ENCODE peak calls at places on chromosome 19, in nine cellular contexts. G, F, B, L, D, I, H, Q and J are unnamed samples.

GRCh38 chr19:3358392-3358918 is 7.9 kb upstream of the NFIC start:
- DNase-seq in Q (no peak), G (no peak), I (peak; percentile 70), F (no peak), D (no peak), L (no peak), H (no peak), B (no peak), J (no peak)

GRCh38 chr19:40512473-40513344 is 45.9 kb downstream of the SPTBN4 start:
- DNase-seq in H (no peak), D (peak; percentile 52), I (no peak), Q (peak; percentile 38), B (no peak), G (no peak), F (no peak), L (no peak), J (no peak)

GRCh38 chr19:5122121-5122400 is 153.1 kb downstream of the KDM4B start:
- DNase-seq in I (no peak), L (no peak), Q (no peak), G (no peak), H (no peak), D (no peak), B (no peak), F (no peak), J (no peak)

GRCh38 chr19:44824758-44825157 is 15.9 kb downstream of the BCAM start:
- DNase-seq in I (no peak), B (no peak), F (no peak), Q (no peak), H (no peak), L (no peak), D (no peak), G (no peak), J (no peak)

GRCh38 chr19:17762505-17763229 is 11.4 kb downstream of the FCHO1 start:
- DNase-seq in G (no peak), I (no peak), F (no peak), L (no peak), B (peak; percentile 90), H (no peak), Q (peak; percentile 15), D (no peak), J (no peak)

GRCh38 chr19:6737873-6738725 is 719 bp upstream of the GPR108 start:
- DNase-seq in F (peak; percentile 74), G (peak; percentile 59), B (peak; percentile 64), L (peak; percentile 51), H (peak; percentile 12), D (peak; percentile 63), Q (peak; percentile 92), I (peak; percentile 95), J (no peak)

GRCh38 chr19:6275170-6275744 is 4.5 kb downstream of the MLLT1 start:
- DNase-seq in B (peak; percentile 6), F (no peak), Q (no peak), I (no peak), G (no peak), H (no peak), L (no peak), D (no peak), J (no peak)

GRCh38 chr19:29685326-29685725 is 20.1 kb downstream of the PLEKHF1 start:
- DNase-seq in H (no peak), D (no peak), L (no peak), F (no peak), B (no peak), I (no peak), G (no peak), Q (no peak), J (no peak)

GRCh38 chr19:46728693-46729339 is 11.9 kb upstream of the PRKD2 start:
- DNase-seq in I (peak; percentile 91), F (peak; percentile 35), L (peak; percentile 63), H (no peak), B (peak; percentile 87), Q (peak; percentile 26), D (peak; percentile 89), G (peak; percentile 73), J (peak; percentile 61)

GRCh38 chr19:2271516-2272103 is 10.4 kb downstream of the PEAK3 start:
- DNase-seq in Q (no peak), H (no peak), G (no peak), D (no peak), L (no peak), B (no peak), I (peak; percentile 71), F (peak; percentile 38), J (no peak)

GRCh38 chr19:33590224-33590623 is 31.5 kb upstream of the CHST8 start:
- DNase-seq in G (no peak), B (no peak), L (no peak), H (no peak), Q (no peak), I (no peak), F (no peak), D (no peak), J (no peak)

GRCh38 chr19:39970424-39970673 is 616 bp upstream of the PSMC4 start:
- DNase-seq in B (peak; percentile 17), I (no peak), Q (no peak), G (no peak), H (no peak), D (no peak), F (no peak), L (no peak), J (no peak)

GRCh38 chr19:17611462-17612244 is 56.2 kb downstream of the COLGALT1 start:
- DNase-seq in F (no peak), D (no peak), I (no peak), G (no peak), Q (no peak), H (no peak), B (no peak), L (no peak), J (no peak)

GRCh38 chr19:3722443-3723109 is 14.4 kb downstream of the TJP3 start:
- DNase-seq in B (no peak), Q (no peak), G (no peak), I (no peak), L (no peak), D (peak; percentile 35), F (no peak), H (no peak), J (no peak)

GRCh38 chr19:49132974-49133609 is 13.7 kb downstream of the PPFIA3 start:
- DNase-seq in B (peak; percentile 47), L (no peak), I (peak; percentile 91), H (no peak), G (no peak), F (no peak), Q (no peak), D (no peak), J (no peak)

GRCh38 chr19:35620001-35620400 is 7.5 kb downstream of the HAUS5 start:
- DNase-seq in Q (no peak), D (no peak), L (no peak), H (no peak), B (no peak), F (no peak), I (no peak), G (no peak), J (no peak)

GRCh38 chr19:33406521-33407139 is 33.1 kb downstream of the CEBPG start:
- DNase-seq in Q (peak; percentile 41), B (peak; percentile 83), D (peak; percentile 88), H (no peak), L (peak; percentile 62), G (peak; percentile 56), I (peak; percentile 88), F (peak; percentile 32), J (peak; percentile 58)

GRCh38 chr19:48611872-48612271 is 3.0 kb downstream of the FAM83E start:
- DNase-seq in I (no peak), B (no peak), H (no peak), D (no peak), G (no peak), F (no peak), Q (no peak), L (no peak), J (no peak)

GRCh38 chr19:38784224-38784623 is 4.8 kb upstream of the LGALS7B start:
- DNase-seq in L (no peak), H (no peak), F (no peak), G (no peak), D (no peak), Q (no peak), B (no peak), I (no peak), J (no peak)

GRCh38 chr19:32676895-32677359 is 1.3 kb downstream of the RGS9BP start:
- DNase-seq in D (no peak), L (no peak), Q (no peak), B (no peak), F (no peak), H (no peak), I (no peak), G (no peak), J (no peak)

GRCh38 chr19:16861875-16862274 is 26.9 kb upstream of the F2RL3 start:
- DNase-seq in B (no peak), L (no peak), H (no peak), F (no peak), D (no peak), G (no peak), Q (peak; percentile 7), I (peak; percentile 15), J (no peak)

GRCh38 chr19:49149652-49150105 is 5.5 kb downstream of the HRC start:
- DNase-seq in B (peak; percentile 60), F (peak; percentile 65), L (no peak), G (no peak), D (peak; percentile 73), Q (peak; percentile 73), H (no peak), I (peak; percentile 88), J (no peak)

GRCh38 chr19:38049105-38049649 is 142.2 kb downstream of the SIPA1L3 start:
- DNase-seq in D (no peak), I (no peak), G (peak; percentile 31), H (no peak), Q (no peak), F (no peak), B (no peak), L (no peak), J (no peak)

GRCh38 chr19:18894254-18895037 is 1.5 kb downstream of the CERS1 start:
- DNase-seq in F (peak; percentile 33), Q (peak; percentile 76), L (no peak), D (no peak), I (peak; percentile 82), H (no peak), B (peak; percentile 67), G (no peak), J (no peak)

GRCh38 chr19:703651-704446 is 4.9 kb upstream of the PALM start:
- DNase-seq in F (no peak), Q (no peak), I (peak; percentile 97), D (peak; percentile 66), G (peak; percentile 39), H (no peak), L (peak; percentile 34), B (peak; percentile 97), J (peak; percentile 46)

GRCh38 chr19:48445256-48445605 is 552 bp upstream of the GRWD1 start:
- DNase-seq in G (no peak), B (peak; percentile 82), F (peak; percentile 89), H (peak; percentile 78), I (no peak), L (no peak), Q (no peak), D (peak; percentile 48), J (no peak)

GRCh38 chr19:11088508-11089253 is 582 bp upstream of the LDLR start:
- DNase-seq in L (no peak), F (peak; percentile 47), G (no peak), D (no peak), Q (no peak), I (peak; percentile 81), H (no peak), B (no peak), J (no peak)

GRCh38 chr19:23800281-23800680 is 41.6 kb upstream of the ZNF681 start:
- DNase-seq in D (no peak), L (no peak), F (no peak), Q (no peak), H (no peak), G (no peak), I (no peak), B (no peak), J (no peak)